ENCODE peak calls at places on chromosome 13, in four cellular contexts. F is cardiac muscle cell, H is foreskin fibroblast, U is Peyer's patch. X is an unnamed sample.

GRCh38 chr13:51275101-51275500 is 52.9 kb downstream of the FAM124A start:
- DNase-seq in F (no peak), U (no peak), H (no peak), X (no peak)

GRCh38 chr13:100089633-100090032 is 740 bp downstream of the PCCA start:
- DNase-seq in F (no peak), H (peak; percentile 22), U (no peak), X (no peak)

GRCh38 chr13:20230913-20231838 is 943 bp downstream of the GJB6 start:
- DNase-seq in F (no peak), U (no peak), H (peak; percentile 5), X (no peak)

GRCh38 chr13:100530645-100531044 is 57.9 kb downstream of the GGACT start:
- DNase-seq in H (peak; percentile 66), U (no peak), F (no peak), X (no peak)

GRCh38 chr13:36059366-36059765 is 71.8 kb downstream of the DCLK1 start:
- DNase-seq in U (no peak), F (no peak), H (no peak), X (no peak)

GRCh38 chr13:59846845-59847620 is 316.7 kb downstream of the DIAPH3 start:
- DNase-seq in F (no peak), H (no peak), U (no peak), X (no peak)

GRCh38 chr13:110540871-110541525 is 20.5 kb downstream of the RAB20 start:
- DNase-seq in H (no peak), F (peak; percentile 62), U (peak; percentile 40), X (no peak)

GRCh38 chr13:114140909-114141255 is 8.5 kb upstream of the RASA3 start:
- DNase-seq in U (peak; percentile 41), F (no peak), H (no peak), X (no peak)

GRCh38 chr13:72757792-72758535 is 23.7 kb downstream of the DIS3 start:
- DNase-seq in U (no peak), H (no peak), F (no peak), X (no peak)

GRCh38 chr13:79593611-79594275 is 112.8 kb downstream of the NDFIP2 start:
- DNase-seq in F (no peak), H (peak; percentile 74), U (no peak), X (no peak)

GRCh38 chr13:24625324-24625723 is 54.9 kb upstream of the ATP12A start:
- DNase-seq in F (no peak), H (no peak), U (no peak), X (no peak)

GRCh38 chr13:32285633-32285965 is 29.6 kb downstream of the ZAR1L start:
- DNase-seq in H (no peak), U (no peak), F (no peak), X (no peak)

GRCh38 chr13:24228852-24229458 is 68.4 kb downstream of the SPATA13 start:
- DNase-seq in H (peak; percentile 86), F (peak; percentile 69), U (no peak), X (peak; percentile 46)

GRCh38 chr13:81283062-81283461 is 942.1 kb upstream of the SPRY2 start:
- DNase-seq in H (no peak), U (no peak), F (no peak), X (no peak)

GRCh38 chr13:102799544-102800144 is 725 bp downstream of the BIVM start:
- DNase-seq in H (peak; percentile 60), U (peak; percentile 66), F (peak; percentile 9), X (no peak)

GRCh38 chr13:95382906-95383305 is 81.7 kb upstream of the ABCC4 start:
- DNase-seq in U (no peak), H (no peak), F (no peak), X (no peak)

GRCh38 chr13:20429682-20430081 is 96.0 kb downstream of the CRYL1 start:
- DNase-seq in F (no peak), U (peak; percentile 39), H (no peak), X (no peak)

GRCh38 chr13:76473552-76474134 is 412.6 kb downstream of the KCTD12 start:
- DNase-seq in F (peak; percentile 89), U (peak; percentile 49), H (peak; percentile 90), X (peak; percentile 57)

GRCh38 chr13:50222569-50223332 is 207.5 kb downstream of the KCNRG start:
- DNase-seq in H (peak; percentile 88), F (no peak), U (no peak), X (no peak)

GRCh38 chr13:94886191-94886590 is 173.8 kb upstream of the SOX21 start:
- DNase-seq in F (no peak), H (peak; percentile 1), U (no peak), X (no peak)

GRCh38 chr13:20301391-20302071 is 69.4 kb upstream of the GJB6 start:
- DNase-seq in F (no peak), U (no peak), H (no peak), X (no peak)

GRCh38 chr13:97583884-97584497 is 150.0 kb downstream of the RAP2A start:
- DNase-seq in H (no peak), F (no peak), U (no peak), X (no peak)

GRCh38 chr13:113059891-113060290 is 45.7 kb upstream of the F7 start:
- DNase-seq in U (no peak), H (no peak), F (no peak), X (no peak)
- H3K4me3 ChIP-seq in U (no peak overlapping the region), H (no peak overlapping the region), F (no peak overlapping the region), X (no peak overlapping the region)

GRCh38 chr13:33334831-33335230 is 49.3 kb upstream of the STARD13 start:
- DNase-seq in U (no peak), F (no peak), H (no peak), X (no peak)

GRCh38 chr13:33345842-33346241 is 60.3 kb upstream of the STARD13 start:
- DNase-seq in H (peak; percentile 11), F (no peak), U (no peak), X (no peak)

GRCh38 chr13:33341861-33342452 is 56.4 kb upstream of the STARD13 start:
- DNase-seq in H (no peak), U (no peak), F (no peak), X (no peak)

GRCh38 chr13:33340631-33341030 is 55.1 kb upstream of the STARD13 start:
- DNase-seq in U (no peak), H (peak; percentile 60), F (no peak), X (no peak)
- H3K4me3 ChIP-seq in U (no peak overlapping the region), H (no peak overlapping the region), F (no peak overlapping the region), X (no peak overlapping the region)

DNA sequence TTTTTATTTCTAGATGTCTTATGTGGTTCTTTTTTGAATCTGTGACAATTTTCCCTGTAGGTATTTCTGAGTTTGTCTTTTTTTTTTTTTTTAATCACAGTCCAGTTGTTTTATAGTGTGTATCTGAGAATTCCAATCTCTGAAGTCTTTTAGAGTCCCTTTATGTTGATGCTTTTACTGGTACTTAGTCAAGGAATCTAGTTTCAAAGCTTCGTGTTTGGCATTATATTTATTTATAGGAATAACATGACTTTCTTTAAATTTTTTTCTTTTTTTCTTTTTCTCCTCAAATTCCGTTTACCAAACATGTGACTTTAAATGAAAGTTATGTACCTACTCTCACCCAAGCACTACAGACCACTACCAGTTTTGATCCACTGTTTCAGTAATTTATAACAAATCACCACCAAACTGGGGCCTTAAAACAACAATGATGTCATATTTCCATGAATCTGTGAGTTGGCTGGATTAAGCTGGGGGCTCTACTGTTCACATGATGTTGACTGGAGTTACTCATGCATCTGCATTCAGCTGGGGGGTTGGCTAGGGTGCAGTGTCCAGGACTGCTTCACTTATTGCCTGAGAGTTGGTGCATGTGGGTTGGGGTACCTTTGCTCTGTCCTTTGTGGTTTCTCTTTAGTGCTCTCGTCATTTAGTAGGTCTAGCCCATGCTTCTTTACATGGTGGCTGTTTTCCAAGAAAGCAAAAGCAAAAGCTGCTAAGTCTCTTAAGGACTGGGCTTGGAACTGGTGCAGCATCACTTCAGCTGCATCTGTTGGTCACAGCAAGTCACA is 22.3 kb downstream of the KCTD4 start:
- DNase-seq in U (no peak), H (peak; percentile 78), F (no peak), X (no peak)
- H3K4me3 ChIP-seq in U (no peak overlapping the region), H (no peak overlapping the region), F (no peak overlapping the region), X (no peak overlapping the region)

DNA sequence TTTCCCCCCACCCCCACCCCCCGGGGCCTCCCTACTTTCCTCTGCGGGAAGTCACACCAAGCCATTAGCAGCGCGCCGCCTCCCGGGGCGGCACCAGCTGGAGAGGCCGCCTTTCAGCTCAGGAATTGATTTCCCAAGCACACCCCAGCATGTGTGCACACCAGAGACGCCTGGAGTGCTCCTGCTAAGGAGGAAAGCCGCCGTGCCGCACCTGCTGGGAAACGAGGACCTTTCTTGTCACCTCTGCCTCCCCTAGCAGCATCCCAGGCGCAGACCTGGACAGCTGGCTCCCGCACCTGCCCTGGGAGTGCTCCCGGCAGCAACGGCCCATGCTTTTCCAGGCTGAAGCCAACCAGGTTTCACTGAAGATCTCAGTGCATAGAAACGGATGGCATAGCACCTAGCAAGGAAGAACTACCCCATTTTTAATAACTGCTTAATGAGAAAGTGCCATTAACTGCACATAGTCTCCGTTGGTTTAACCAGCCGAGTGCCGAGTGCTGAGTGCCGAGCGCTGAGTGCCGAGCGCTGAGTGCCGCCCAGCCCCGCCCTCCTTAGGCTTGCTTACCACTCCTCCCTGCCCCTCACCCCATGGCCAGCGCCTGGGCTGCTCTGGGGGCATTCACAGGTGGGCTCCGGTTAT is 165.0 kb downstream of the USP12 start:
- DNase-seq in H (peak; percentile 70), F (peak; percentile 49), U (peak; percentile 63), X (no peak)
- H3K4me3 ChIP-seq in H (peak overlapping the region; percentile 41), F (peak overlapping the region; percentile 16), U (peak overlapping the region; percentile 27), X (no peak overlapping the region)

GRCh38 chr13:29878101-29878500 is 27.7 kb upstream of the UBL3 start:
- DNase-seq in H (no peak), F (no peak), U (no peak), X (no peak)
- H3K4me3 ChIP-seq in H (no peak overlapping the region), F (no peak overlapping the region), U (no peak overlapping the region), X (no peak overlapping the region)

DNA sequence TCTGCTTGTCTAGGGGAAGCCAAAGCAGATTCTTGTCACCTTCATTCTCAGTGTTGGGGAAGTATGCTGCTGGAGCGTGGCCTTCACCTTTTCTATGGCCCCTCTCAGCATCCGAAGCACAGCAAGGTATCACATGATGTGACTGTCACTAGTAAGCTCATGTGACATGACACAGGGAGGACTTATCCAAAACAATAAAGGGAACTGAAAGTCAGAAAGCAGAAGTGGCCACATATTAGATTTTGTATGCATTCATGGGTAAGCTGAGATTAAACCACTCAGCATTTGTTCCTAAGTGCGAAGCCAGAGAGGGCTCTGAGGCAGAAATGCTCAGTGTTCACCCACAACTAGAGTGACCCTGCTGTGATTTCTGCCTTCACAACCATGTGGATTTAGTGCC is 72.8 kb upstream of the PCDH8 start:
- DNase-seq in H (no peak), U (no peak), F (no peak), X (peak; percentile 68)
- H3K4me3 ChIP-seq in H (no peak overlapping the region), U (no peak overlapping the region), F (no peak overlapping the region), X (no peak overlapping the region)